ENCODE peak calls at places on chromosomes 13 and 19, in eight cellular contexts. F, T, K, N, G, U, O and M are unnamed samples.

GRCh38 chr13:107680115-107680514 is 535.2 kb downstream of the LIG4 start:
- DNase-seq in F (no peak), T (no peak), K (no peak), N (no peak), G (no peak), U (no peak), O (no peak), M (no peak)

GRCh38 chr19:11152318-11153062 is 3.1 kb downstream of the SPC24 start:
- DNase-seq in F (no peak), T (no peak), K (no peak), N (peak; percentile 93), G (no peak), U (peak; percentile 82), O (no peak), M (peak; percentile 90)

GRCh38 chr13:110210604-110210985 is 96.4 kb downstream of the COL4A1 start:
- DNase-seq in F (no peak), T (no peak), K (no peak), N (no peak), G (no peak), U (no peak), O (no peak), M (no peak)

GRCh38 chr13:48600374-48601364 is 53.1 kb upstream of the CYSLTR2 start:
- DNase-seq in F (no peak), T (no peak), K (no peak), N (peak; percentile 43), G (no peak), U (no peak), O (no peak), M (no peak)

GRCh38 chr13:26929971-26930730 is 169.6 kb upstream of the GPR12 start:
- DNase-seq in F (peak; percentile 28), T (peak; percentile 51), K (peak; percentile 60), N (peak; percentile 47), G (no peak), U (peak; percentile 56), O (peak; percentile 76), M (peak; percentile 57)

GRCh38 chr13:84925443-84925842 is 873.8 kb downstream of the SLITRK6 start:
- DNase-seq in F (peak; percentile 12), T (no peak), K (no peak), N (no peak), G (no peak), U (no peak), O (no peak), M (no peak)

GRCh38 chr19:51490676-51491075 is 10.9 kb downstream of the SIGLEC12 start:
- DNase-seq in F (no peak), T (no peak), K (no peak), N (no peak), G (no peak), U (no peak), O (no peak), M (no peak)

GRCh38 chr19:18173572-18174294 is at the start of gene IFI30:
- DNase-seq in F (no peak), T (peak; percentile 49), K (peak; percentile 41), N (peak; percentile 88), G (no peak), U (peak; percentile 75), O (peak; percentile 62), M (peak; percentile 77)

GRCh38 chr19:31141301-31141700 is 207.9 kb downstream of the TSHZ3 start:
- DNase-seq in F (no peak), T (no peak), K (no peak), N (no peak), G (no peak), U (no peak), O (no peak), M (no peak)

GRCh38 chr19:36686365-36687213 is 823 bp upstream of the ZNF567 start:
- DNase-seq in F (no peak), T (no peak), K (no peak), N (peak; percentile 24), G (no peak), U (no peak), O (peak; percentile 60), M (no peak)

GRCh38 chr13:94656766-94657165 is 55.1 kb downstream of the GPR180 start:
- DNase-seq in F (no peak), T (no peak), K (no peak), N (no peak), G (no peak), U (no peak), O (no peak), M (no peak)

GRCh38 chr13:33838567-33839131 is 20.7 kb downstream of the RFC3 start:
- DNase-seq in F (no peak), T (no peak), K (no peak), N (peak; percentile 42), G (no peak), U (no peak), O (no peak), M (no peak)

GRCh38 chr19:6828698-6829633 is 56.5 kb downstream of the VAV1 start:
- DNase-seq in F (no peak), T (peak; percentile 13), K (no peak), N (no peak), G (no peak), U (no peak), O (no peak), M (no peak)

GRCh38 chr19:42480335-42481095 is 37.8 kb upstream of the CXCL17 start:
- DNase-seq in F (no peak), T (peak; percentile 2), K (no peak), N (peak; percentile 78), G (no peak), U (no peak), O (no peak), M (no peak)

GRCh38 chr13:27131202-27131623 is 40.4 kb downstream of the USP12 start:
- DNase-seq in F (peak; percentile 64), T (peak; percentile 68), K (peak; percentile 42), N (no peak), G (no peak), U (no peak), O (no peak), M (no peak)

GRCh38 chr13:78022164-78022877 is 103.7 kb upstream of the EDNRB start:
- DNase-seq in F (no peak), T (peak; percentile 49), K (peak; percentile 11), N (peak; percentile 37), G (no peak), U (no peak), O (no peak), M (peak; percentile 20)

GRCh38 chr19:16247353-16248182 is 49.9 kb downstream of the AP1M1 start:
- DNase-seq in F (peak; percentile 52), T (peak; percentile 73), K (peak; percentile 84), N (peak; percentile 82), G (peak; percentile 59), U (peak; percentile 89), O (peak; percentile 80), M (peak; percentile 94)

GRCh38 chr13:46172531-46172991 is 9.4 kb downstream of the LCP1 start:
- DNase-seq in F (no peak), T (peak; percentile 85), K (peak; percentile 49), N (no peak), G (no peak), U (no peak), O (no peak), M (no peak)

GRCh38 chr13:102881819-102882686 is 36.2 kb downstream of the ERCC5 start:
- DNase-seq in F (no peak), T (no peak), K (no peak), N (no peak), G (no peak), U (no peak), O (no peak), M (no peak)

GRCh38 chr19:51076602-51077213 is 6.0 kb downstream of the KLK14 start:
- DNase-seq in F (no peak), T (no peak), K (no peak), N (no peak), G (no peak), U (no peak), O (no peak), M (no peak)

DNA sequence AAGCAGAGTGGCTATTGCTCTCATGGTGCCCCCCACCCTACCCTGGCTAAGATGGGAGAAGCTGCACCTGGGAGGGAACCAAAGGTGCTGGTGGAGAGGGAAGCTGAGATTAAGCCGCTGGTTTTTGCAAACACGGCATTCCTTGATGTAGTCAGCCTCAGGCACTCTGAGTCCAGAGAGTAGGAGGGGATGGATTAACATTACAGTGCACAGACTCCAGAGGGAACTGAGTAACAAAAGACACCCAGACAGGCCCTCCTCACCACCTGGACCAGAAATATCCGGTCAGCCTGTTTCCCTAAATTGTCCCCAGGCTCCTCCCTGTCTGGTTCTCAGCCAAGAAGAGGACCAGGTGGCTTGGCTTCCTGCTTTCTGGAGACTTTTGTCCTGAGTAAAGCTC is 28.9 kb upstream of the PABPC3 start:
- DNase-seq in F (no peak), T (no peak), K (no peak), N (no peak), G (no peak), U (no peak), O (no peak), M (no peak)
- H3K4me3 ChIP-seq in F (no peak overlapping the region), T (no peak overlapping the region), K (no peak overlapping the region), N (no peak overlapping the region), G (no peak overlapping the region), U (no peak overlapping the region), O (no peak overlapping the region), M (no peak overlapping the region)

DNA sequence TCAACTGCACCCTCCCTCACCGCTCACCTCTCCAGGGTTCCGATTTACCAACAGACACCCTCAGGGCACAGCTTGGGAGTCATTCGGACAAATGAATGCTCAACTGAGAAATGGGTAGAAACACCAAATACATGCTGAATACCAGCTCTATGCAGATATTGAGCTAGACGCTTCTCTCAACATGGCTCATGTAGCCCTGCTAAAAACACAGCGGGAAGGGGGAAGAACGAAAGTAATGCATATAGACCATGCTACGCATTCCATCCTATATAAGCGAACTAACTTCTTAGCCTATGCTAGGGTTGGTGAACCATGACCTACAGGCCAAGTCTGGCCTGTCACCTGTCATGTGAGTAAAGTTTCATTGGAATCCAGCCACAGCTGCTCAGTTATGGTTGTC is 304.0 kb downstream of the UQCRFS1 start:
- DNase-seq in F (no peak), T (no peak), K (no peak), N (no peak), G (no peak), U (no peak), O (no peak), M (no peak)
- H3K4me3 ChIP-seq in F (no peak overlapping the region), T (no peak overlapping the region), K (no peak overlapping the region), N (no peak overlapping the region), G (no peak overlapping the region), U (no peak overlapping the region), O (no peak overlapping the region), M (no peak overlapping the region)

DNA sequence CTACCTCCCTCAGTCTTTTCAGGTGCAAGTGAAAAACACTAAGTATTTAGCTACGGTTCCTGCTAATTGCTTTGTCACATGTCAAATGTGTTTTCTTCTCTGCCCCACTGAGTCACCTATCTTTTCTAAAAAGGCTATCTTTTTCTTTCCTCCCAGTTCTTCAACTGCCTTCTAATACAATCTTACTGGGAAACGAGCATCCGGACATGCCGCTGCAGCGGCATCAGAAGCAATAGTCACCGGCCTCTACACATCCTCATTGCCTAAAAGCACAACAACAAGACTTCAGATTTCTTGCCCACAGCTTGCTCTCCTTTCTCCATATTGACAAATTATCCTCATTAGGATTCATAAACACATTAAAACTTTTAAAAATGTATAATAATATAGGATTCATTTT is 1.2 kb downstream of the PCDH9 start:
- DNase-seq in F (no peak), T (no peak), K (no peak), N (no peak), G (no peak), U (no peak), O (no peak), M (no peak)
- H3K4me3 ChIP-seq in F (peak overlapping the region; percentile 70), T (no peak overlapping the region), K (no peak overlapping the region), N (no peak overlapping the region), G (peak overlapping the region; percentile 92), U (peak overlapping the region; percentile 84), O (peak overlapping the region; percentile 88), M (peak overlapping the region; percentile 81)

DNA sequence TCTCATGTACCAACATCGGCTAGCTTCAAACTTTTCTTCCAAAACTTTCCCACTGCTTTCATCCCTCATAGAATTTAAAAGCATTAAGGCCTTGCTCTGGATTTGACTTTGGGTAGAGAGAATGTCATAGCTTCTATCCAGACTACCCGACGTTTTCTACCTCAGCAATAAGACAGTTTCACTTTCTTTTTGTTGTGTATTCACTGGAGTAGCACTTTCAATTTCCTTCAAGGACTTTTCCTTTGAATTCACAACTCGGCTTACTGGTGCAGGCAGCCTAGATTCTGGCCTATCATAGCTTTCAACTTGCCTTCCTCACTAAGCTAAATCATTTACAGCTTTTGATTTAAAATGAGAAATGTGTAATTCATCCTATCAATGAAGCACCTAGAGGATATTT is 420.4 kb upstream of the GPC6 start:
- DNase-seq in F (no peak), T (peak; percentile 3), K (no peak), N (no peak), G (no peak), U (no peak), O (no peak), M (no peak)
- H3K4me3 ChIP-seq in F (peak overlapping the region; percentile 54), T (no peak overlapping the region), K (peak overlapping the region; percentile 31), N (no peak overlapping the region), G (peak overlapping the region; percentile 66), U (peak overlapping the region; percentile 36), O (peak overlapping the region; percentile 42), M (no peak overlapping the region)